ENCODE peak calls at places on chromosomes 16 and 17, in six cellular contexts. One of them, this sample, is unnamed.

GRCh38 chr17:41648411-41649195 is 24.2 kb upstream of the KRT17 start:
- DNase-seq in ascending aorta: no peak
- DNase-seq in mucosa of descending colon: peak
- DNase-seq in neural progenitor cell: peak
- DNase-seq in adrenal gland: peak
- DNase-seq in AG10803: peak
- DNase-seq in this sample: peak

GRCh38 chr16:68279726-68280125 is 15.4 kb downstream of the SLC7A6 start:
- DNase-seq in ascending aorta: no peak
- DNase-seq in adrenal gland: no peak
- DNase-seq in AG10803: no peak
- DNase-seq in neural progenitor cell: no peak
- DNase-seq in mucosa of descending colon: no peak
- DNase-seq in this sample: no peak

GRCh38 chr16:85735225-85735722 is 15.6 kb downstream of the C16orf74 start:
- DNase-seq in AG10803: no peak
- DNase-seq in mucosa of descending colon: no peak
- DNase-seq in adrenal gland: no peak
- DNase-seq in ascending aorta: no peak
- DNase-seq in neural progenitor cell: no peak
- DNase-seq in this sample: no peak

GRCh38 chr16:16033208-16033717 is 83.8 kb downstream of the ABCC1 start:
- DNase-seq in ascending aorta: no peak
- DNase-seq in adrenal gland: no peak
- DNase-seq in neural progenitor cell: no peak
- DNase-seq in mucosa of descending colon: no peak
- DNase-seq in AG10803: no peak
- DNase-seq in this sample: no peak

GRCh38 chr16:88804552-88805339 is 1.2 kb downstream of the CDT1 start:
- DNase-seq in adrenal gland: no peak
- DNase-seq in ascending aorta: no peak
- DNase-seq in AG10803: no peak
- DNase-seq in mucosa of descending colon: peak
- DNase-seq in neural progenitor cell: no peak
- DNase-seq in this sample: peak

GRCh38 chr17:31058958-31059357 is 35.8 kb upstream of the NF1 start:
- DNase-seq in AG10803: no peak
- DNase-seq in adrenal gland: no peak
- DNase-seq in ascending aorta: no peak
- DNase-seq in mucosa of descending colon: no peak
- DNase-seq in neural progenitor cell: no peak
- DNase-seq in this sample: no peak

GRCh38 chr17:72237223-72237622 is 116.4 kb downstream of the SOX9 start:
- DNase-seq in neural progenitor cell: no peak
- DNase-seq in mucosa of descending colon: no peak
- DNase-seq in AG10803: no peak
- DNase-seq in adrenal gland: no peak
- DNase-seq in ascending aorta: no peak
- DNase-seq in this sample: no peak

GRCh38 chr17:4215882-4216411 is 47.8 kb downstream of the ANKFY1 start:
- DNase-seq in ascending aorta: no peak
- DNase-seq in AG10803: no peak
- DNase-seq in neural progenitor cell: no peak
- DNase-seq in mucosa of descending colon: no peak
- DNase-seq in adrenal gland: no peak
- DNase-seq in this sample: no peak

GRCh38 chr16:30030841-30031413 is at the start of gene TLCD3B:
- DNase-seq in neural progenitor cell: peak
- DNase-seq in ascending aorta: no peak
- DNase-seq in AG10803: no peak
- DNase-seq in mucosa of descending colon: no peak
- DNase-seq in adrenal gland: no peak
- DNase-seq in this sample: no peak

GRCh38 chr17:6749519-6749918 is 6.3 kb upstream of the XAF1 start:
- DNase-seq in neural progenitor cell: no peak
- DNase-seq in ascending aorta: no peak
- DNase-seq in AG10803: no peak
- DNase-seq in mucosa of descending colon: no peak
- DNase-seq in adrenal gland: no peak
- DNase-seq in this sample: no peak

GRCh38 chr16:11852092-11852809 is 909 bp upstream of the RSL1D1 start:
- DNase-seq in AG10803: peak
- DNase-seq in mucosa of descending colon: no peak
- DNase-seq in adrenal gland: no peak
- DNase-seq in ascending aorta: no peak
- DNase-seq in neural progenitor cell: no peak
- DNase-seq in this sample: peak

GRCh38 chr17:17507465-17508011 is 11.3 kb upstream of the RASD1 start:
- DNase-seq in mucosa of descending colon: peak
- DNase-seq in adrenal gland: no peak
- DNase-seq in neural progenitor cell: no peak
- DNase-seq in AG10803: no peak
- DNase-seq in ascending aorta: no peak
- DNase-seq in this sample: no peak

GRCh38 chr16:7366041-7366440 is 33.4 kb downstream of the RBFOX1 start:
- DNase-seq in mucosa of descending colon: no peak
- DNase-seq in adrenal gland: no peak
- DNase-seq in AG10803: no peak
- DNase-seq in neural progenitor cell: no peak
- DNase-seq in ascending aorta: no peak
- DNase-seq in this sample: no peak

GRCh38 chr16:79589495-79590134 is 10.9 kb downstream of the MAF start:
- DNase-seq in adrenal gland: no peak
- DNase-seq in mucosa of descending colon: peak
- DNase-seq in AG10803: no peak
- DNase-seq in neural progenitor cell: no peak
- DNase-seq in ascending aorta: no peak
- DNase-seq in this sample: no peak

GRCh38 chr17:69485126-69485724 is 70.7 kb downstream of the MAP2K6 start:
- DNase-seq in AG10803: no peak
- DNase-seq in adrenal gland: no peak
- DNase-seq in neural progenitor cell: no peak
- DNase-seq in mucosa of descending colon: no peak
- DNase-seq in ascending aorta: no peak
- DNase-seq in this sample: no peak

GRCh38 chr16:19837331-19837943 is 47.2 kb downstream of the GPRC5B start:
- DNase-seq in AG10803: no peak
- DNase-seq in adrenal gland: no peak
- DNase-seq in mucosa of descending colon: no peak
- DNase-seq in neural progenitor cell: peak
- DNase-seq in ascending aorta: no peak
- DNase-seq in this sample: no peak

GRCh38 chr17:48951572-48951971 is 6.9 kb upstream of the SNF8 start:
- DNase-seq in ascending aorta: no peak
- DNase-seq in AG10803: no peak
- DNase-seq in neural progenitor cell: no peak
- DNase-seq in adrenal gland: no peak
- DNase-seq in mucosa of descending colon: no peak
- DNase-seq in this sample: no peak

GRCh38 chr17:70906808-70907207 is 737.5 kb downstream of the KCNJ2 start:
- DNase-seq in adrenal gland: no peak
- DNase-seq in neural progenitor cell: peak
- DNase-seq in ascending aorta: no peak
- DNase-seq in mucosa of descending colon: no peak
- DNase-seq in AG10803: peak
- DNase-seq in this sample: no peak

GRCh38 chr16:53958481-53958880 is 254.5 kb downstream of the FTO start:
- DNase-seq in neural progenitor cell: no peak
- DNase-seq in ascending aorta: no peak
- DNase-seq in adrenal gland: peak
- DNase-seq in AG10803: peak
- DNase-seq in mucosa of descending colon: no peak
- DNase-seq in this sample: no peak

GRCh38 chr17:50265212-50265611 is 9.1 kb upstream of the TMEM92 start:
- DNase-seq in AG10803: no peak
- DNase-seq in neural progenitor cell: no peak
- DNase-seq in mucosa of descending colon: no peak
- DNase-seq in adrenal gland: no peak
- DNase-seq in ascending aorta: no peak
- DNase-seq in this sample: no peak

GRCh38 chr17:43312011-43312410 is 78.2 kb upstream of the RNU2-1 start:
- DNase-seq in ascending aorta: no peak
- DNase-seq in adrenal gland: peak
- DNase-seq in mucosa of descending colon: no peak
- DNase-seq in AG10803: no peak
- DNase-seq in neural progenitor cell: no peak
- DNase-seq in this sample: no peak

GRCh38 chr17:80671039-80671822 is 126.6 kb downstream of the RPTOR start:
- DNase-seq in neural progenitor cell: no peak
- DNase-seq in adrenal gland: peak
- DNase-seq in mucosa of descending colon: peak
- DNase-seq in AG10803: no peak
- DNase-seq in ascending aorta: no peak
- DNase-seq in this sample: no peak

GRCh38 chr16:82741073-82741615 is 114.4 kb downstream of the CDH13 start:
- DNase-seq in mucosa of descending colon: no peak
- DNase-seq in AG10803: no peak
- DNase-seq in neural progenitor cell: no peak
- DNase-seq in ascending aorta: no peak
- DNase-seq in adrenal gland: no peak
- DNase-seq in this sample: no peak

GRCh38 chr16:53745753-53746258 is 41.9 kb downstream of the FTO start:
- DNase-seq in ascending aorta: no peak
- DNase-seq in neural progenitor cell: no peak
- DNase-seq in mucosa of descending colon: no peak
- DNase-seq in AG10803: peak
- DNase-seq in adrenal gland: no peak
- DNase-seq in this sample: peak

GRCh38 chr16:25108054-25108453 is 3.5 kb upstream of the LCMT1 start:
- DNase-seq in AG10803: no peak
- DNase-seq in mucosa of descending colon: no peak
- DNase-seq in neural progenitor cell: no peak
- DNase-seq in adrenal gland: no peak
- DNase-seq in ascending aorta: no peak
- DNase-seq in this sample: peak

GRCh38 chr17:64418506-64419339 is 28.1 kb upstream of the PECAM1 start:
- DNase-seq in mucosa of descending colon: no peak
- DNase-seq in ascending aorta: no peak
- DNase-seq in AG10803: peak
- DNase-seq in neural progenitor cell: peak
- DNase-seq in adrenal gland: peak
- DNase-seq in this sample: peak

GRCh38 chr16:46748775-46749705 is 896 bp upstream of the MYLK3 start:
- DNase-seq in AG10803: no peak
- DNase-seq in neural progenitor cell: no peak
- DNase-seq in ascending aorta: no peak
- DNase-seq in mucosa of descending colon: no peak
- DNase-seq in adrenal gland: peak
- DNase-seq in this sample: no peak

DNA sequence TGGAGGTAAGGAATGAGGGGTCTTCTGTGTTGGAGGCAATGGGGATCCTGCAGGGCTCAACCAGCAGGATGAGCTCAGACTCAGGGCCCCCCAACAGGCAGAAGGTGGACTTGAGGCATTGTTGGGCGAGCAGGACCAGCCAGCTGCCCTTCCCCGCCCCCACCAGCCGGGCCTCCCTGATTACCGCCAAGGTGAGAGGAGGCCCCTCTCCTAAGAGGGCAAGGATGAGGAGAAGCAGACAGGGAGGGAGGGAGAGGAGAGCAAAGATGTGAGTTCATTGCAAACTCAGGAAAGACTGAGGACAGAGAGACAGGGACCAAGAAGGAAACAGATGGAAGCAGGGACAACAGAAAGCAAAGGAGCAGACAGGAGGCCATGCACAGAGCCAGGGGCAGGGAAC is 272.8 kb upstream of the XYLT1 start:
- DNase-seq in adrenal gland: no peak
- DNase-seq in neural progenitor cell: peak
- DNase-seq in AG10803: no peak
- DNase-seq in ascending aorta: no peak
- DNase-seq in mucosa of descending colon: no peak
- DNase-seq in this sample: no peak
- TF ChIP-seq CTCF in adrenal gland: no peak
- TF ChIP-seq CTCF in neural progenitor cell: no peak
- TF ChIP-seq CTCF in AG10803: no peak
- TF ChIP-seq CTCF in ascending aorta: no peak
- TF ChIP-seq CTCF in mucosa of descending colon: no peak
- TF ChIP-seq CTCF in this sample: no peak

DNA sequence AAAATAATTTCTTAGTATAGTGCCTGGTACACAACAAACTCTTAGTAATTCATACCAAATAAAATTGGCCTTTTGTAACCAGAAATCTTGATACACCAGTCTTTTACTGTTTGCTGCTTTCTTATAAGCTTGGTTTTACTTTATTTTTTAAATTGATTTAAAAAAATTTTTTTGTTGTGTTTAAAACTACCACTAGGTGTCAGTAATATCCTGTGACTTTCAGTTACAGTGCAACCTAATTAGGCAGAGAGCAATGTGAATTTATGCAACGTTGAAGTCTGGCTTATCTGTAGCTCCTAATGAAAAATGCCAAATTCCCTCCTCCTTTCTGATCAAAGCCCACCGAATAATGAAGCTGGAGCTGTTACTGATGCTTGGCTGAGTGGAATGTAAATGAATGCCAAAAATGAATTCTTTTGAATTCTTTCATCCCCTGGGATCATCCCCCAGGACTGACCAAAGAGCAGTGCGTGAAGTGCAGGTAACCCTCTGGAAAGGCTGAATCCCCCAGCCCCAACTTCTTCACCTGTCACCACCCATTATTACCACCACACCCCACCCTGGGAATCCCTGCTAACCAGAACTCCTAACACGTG is 3.8 kb downstream of the ERCC4 start:
- DNase-seq in neural progenitor cell: peak
- DNase-seq in adrenal gland: no peak
- DNase-seq in AG10803: peak
- DNase-seq in ascending aorta: no peak
- DNase-seq in mucosa of descending colon: no peak
- DNase-seq in this sample: no peak
- TF ChIP-seq CTCF in neural progenitor cell: peak
- TF ChIP-seq CTCF in adrenal gland: peak
- TF ChIP-seq CTCF in AG10803: peak
- TF ChIP-seq CTCF in ascending aorta: peak
- TF ChIP-seq CTCF in mucosa of descending colon: peak
- TF ChIP-seq CTCF in this sample: peak

GRCh38 chr17:38761612-38762011 is 9.1 kb downstream of the PSMB3 start:
- DNase-seq in mucosa of descending colon: peak
- DNase-seq in adrenal gland: no peak
- DNase-seq in AG10803: peak
- DNase-seq in neural progenitor cell: peak
- DNase-seq in ascending aorta: no peak
- DNase-seq in this sample: peak
- TF ChIP-seq CTCF in mucosa of descending colon: no peak
- TF ChIP-seq CTCF in adrenal gland: no peak
- TF ChIP-seq CTCF in AG10803: peak
- TF ChIP-seq CTCF in neural progenitor cell: peak
- TF ChIP-seq CTCF in ascending aorta: peak
- TF ChIP-seq CTCF in this sample: peak

DNA sequence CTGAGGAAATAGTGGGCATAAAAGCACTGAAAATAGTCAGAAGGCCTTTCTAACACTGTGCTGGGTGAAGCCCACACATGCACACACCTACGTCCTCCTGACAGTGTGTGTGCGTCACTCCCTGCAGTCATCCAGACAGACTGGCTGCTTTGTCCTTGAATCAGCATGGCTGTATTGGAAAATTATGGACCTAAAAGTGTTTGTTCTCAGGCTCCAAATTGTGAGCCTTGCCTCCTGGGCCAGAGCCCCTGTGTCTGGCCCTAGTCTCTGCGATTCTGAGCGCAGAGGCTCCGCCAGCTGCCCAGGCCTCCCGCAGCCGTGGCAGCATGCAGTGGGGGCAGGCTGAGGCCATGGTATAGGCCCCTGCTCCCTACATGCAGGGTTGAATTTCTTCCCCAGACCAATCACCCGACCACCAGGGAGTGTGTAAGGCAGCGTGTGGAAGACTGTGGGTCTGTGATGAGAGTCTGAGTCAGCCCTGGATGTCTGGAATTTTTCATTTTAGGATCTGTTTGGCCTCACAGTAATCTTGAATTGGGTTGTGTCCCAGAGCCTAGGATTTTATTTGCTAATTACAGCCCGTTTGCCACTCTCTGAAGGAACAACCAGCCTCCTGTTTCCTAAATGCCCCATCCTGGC is 166.8 kb downstream of the LGALS9B start:
- DNase-seq in neural progenitor cell: no peak
- DNase-seq in mucosa of descending colon: no peak
- DNase-seq in AG10803: peak
- DNase-seq in adrenal gland: peak
- DNase-seq in ascending aorta: no peak
- DNase-seq in this sample: no peak
- TF ChIP-seq CTCF in neural progenitor cell: no peak
- TF ChIP-seq CTCF in mucosa of descending colon: no peak
- TF ChIP-seq CTCF in AG10803: no peak
- TF ChIP-seq CTCF in adrenal gland: no peak
- TF ChIP-seq CTCF in ascending aorta: no peak
- TF ChIP-seq CTCF in this sample: no peak